ENCODE peak calls at places on chromosomes 7 and 10, in seven cellular contexts. One of them, this sample, is unnamed.

GRCh38 chr10:91296471-91296870 is 76.0 kb downstream of the PCGF5 start:
- DNase-seq in GM23338: peak; percentile 71
- DNase-seq in mammary epithelial cell: peak; percentile 43
- DNase-seq in mesendoderm: peak; percentile 80
- DNase-seq in H9: no peak
- DNase-seq in fibroblast of lung: peak; percentile 29
- DNase-seq in HCT116: peak; percentile 64
- DNase-seq in this sample: peak; percentile 18

GRCh38 chr7:18566829-18567228 is 71.3 kb downstream of the HDAC9 start:
- DNase-seq in GM23338: peak; percentile 8
- DNase-seq in mammary epithelial cell: peak; percentile 7
- DNase-seq in mesendoderm: no peak
- DNase-seq in H9: no peak
- DNase-seq in fibroblast of lung: no peak
- DNase-seq in HCT116: no peak
- DNase-seq in this sample: peak; percentile 96

GRCh38 chr7:73721237-73721848 is 1.9 kb upstream of the STX1A start:
- DNase-seq in GM23338: no peak
- DNase-seq in mammary epithelial cell: no peak
- DNase-seq in mesendoderm: no peak
- DNase-seq in H9: no peak
- DNase-seq in fibroblast of lung: no peak
- DNase-seq in HCT116: no peak
- DNase-seq in this sample: no peak

GRCh38 chr7:46291064-46291463 is 370.0 kb upstream of the IGFBP3 start:
- DNase-seq in GM23338: no peak
- DNase-seq in mammary epithelial cell: peak; percentile 96
- DNase-seq in mesendoderm: no peak
- DNase-seq in H9: no peak
- DNase-seq in fibroblast of lung: peak; percentile 75
- DNase-seq in HCT116: no peak
- DNase-seq in this sample: no peak

GRCh38 chr7:117816727-117817126 is 56.5 kb downstream of the CTTNBP2 start:
- DNase-seq in GM23338: no peak
- DNase-seq in mammary epithelial cell: no peak
- DNase-seq in mesendoderm: no peak
- DNase-seq in H9: no peak
- DNase-seq in fibroblast of lung: peak; percentile 37
- DNase-seq in HCT116: no peak
- DNase-seq in this sample: no peak

GRCh38 chr7:5553298-5553877 is 129.8 kb upstream of the TNRC18 start:
- DNase-seq in GM23338: no peak
- DNase-seq in mammary epithelial cell: no peak
- DNase-seq in mesendoderm: no peak
- DNase-seq in H9: no peak
- DNase-seq in fibroblast of lung: no peak
- DNase-seq in HCT116: no peak
- DNase-seq in this sample: no peak

GRCh38 chr7:111708072-111708471 is 145.8 kb upstream of the IMMP2L start:
- DNase-seq in GM23338: no peak
- DNase-seq in mammary epithelial cell: no peak
- DNase-seq in mesendoderm: peak; percentile 10
- DNase-seq in H9: no peak
- DNase-seq in fibroblast of lung: no peak
- DNase-seq in HCT116: no peak
- DNase-seq in this sample: no peak

GRCh38 chr7:17038783-17039170 is 157.0 kb upstream of the AGR3 start:
- DNase-seq in GM23338: no peak
- DNase-seq in mammary epithelial cell: no peak
- DNase-seq in mesendoderm: no peak
- DNase-seq in H9: no peak
- DNase-seq in fibroblast of lung: peak; percentile 15
- DNase-seq in HCT116: no peak
- DNase-seq in this sample: no peak

GRCh38 chr10:92544296-92544695 is 29.6 kb downstream of the IDE start:
- DNase-seq in GM23338: peak; percentile 33
- DNase-seq in mammary epithelial cell: peak; percentile 75
- DNase-seq in mesendoderm: peak; percentile 40
- DNase-seq in H9: no peak
- DNase-seq in fibroblast of lung: peak; percentile 71
- DNase-seq in HCT116: no peak
- DNase-seq in this sample: peak; percentile 9

GRCh38 chr10:132133449-132134291 is 53.1 kb upstream of the DPYSL4 start:
- DNase-seq in GM23338: no peak
- DNase-seq in mammary epithelial cell: no peak
- DNase-seq in mesendoderm: no peak
- DNase-seq in H9: no peak
- DNase-seq in fibroblast of lung: no peak
- DNase-seq in HCT116: no peak
- DNase-seq in this sample: no peak

GRCh38 chr7:155356323-155357105 is 58.8 kb downstream of the INSIG1 start:
- DNase-seq in GM23338: peak; percentile 76
- DNase-seq in mammary epithelial cell: peak; percentile 20
- DNase-seq in mesendoderm: peak; percentile 65
- DNase-seq in H9: peak; percentile 60
- DNase-seq in fibroblast of lung: no peak
- DNase-seq in HCT116: peak; percentile 31
- DNase-seq in this sample: no peak

GRCh38 chr10:28677889-28678686 is 767 bp downstream of the BAMBI start:
- DNase-seq in GM23338: peak; percentile 47
- DNase-seq in mammary epithelial cell: peak; percentile 61
- DNase-seq in mesendoderm: peak; percentile 48
- DNase-seq in H9: peak; percentile 42
- DNase-seq in fibroblast of lung: peak; percentile 46
- DNase-seq in HCT116: no peak
- DNase-seq in this sample: peak; percentile 50

GRCh38 chr10:119211625-119212441 is 4.5 kb downstream of the GRK5 start:
- DNase-seq in GM23338: no peak
- DNase-seq in mammary epithelial cell: no peak
- DNase-seq in mesendoderm: peak; percentile 57
- DNase-seq in H9: no peak
- DNase-seq in fibroblast of lung: peak; percentile 30
- DNase-seq in HCT116: no peak
- DNase-seq in this sample: no peak

GRCh38 chr7:5767066-5767465 is 14.4 kb downstream of the RNF216 start:
- DNase-seq in GM23338: no peak
- DNase-seq in mammary epithelial cell: no peak
- DNase-seq in mesendoderm: no peak
- DNase-seq in H9: no peak
- DNase-seq in fibroblast of lung: no peak
- DNase-seq in HCT116: no peak
- DNase-seq in this sample: no peak

GRCh38 chr10:14665865-14666857 is 108.5 kb downstream of the FAM107B start:
- DNase-seq in GM23338: no peak
- DNase-seq in mammary epithelial cell: no peak
- DNase-seq in mesendoderm: no peak
- DNase-seq in H9: no peak
- DNase-seq in fibroblast of lung: no peak
- DNase-seq in HCT116: no peak
- DNase-seq in this sample: no peak

GRCh38 chr10:70699659-70700174 is 27.4 kb downstream of the ADAMTS14 start:
- DNase-seq in GM23338: peak; percentile 43
- DNase-seq in mammary epithelial cell: no peak
- DNase-seq in mesendoderm: peak; percentile 53
- DNase-seq in H9: peak; percentile 57
- DNase-seq in fibroblast of lung: peak; percentile 11
- DNase-seq in HCT116: no peak
- DNase-seq in this sample: peak; percentile 11

GRCh38 chr10:93991596-93992284 is 2.0 kb upstream of the PLCE1 start:
- DNase-seq in GM23338: peak; percentile 49
- DNase-seq in mammary epithelial cell: peak; percentile 53
- DNase-seq in mesendoderm: peak; percentile 94
- DNase-seq in H9: peak; percentile 57
- DNase-seq in fibroblast of lung: peak; percentile 86
- DNase-seq in HCT116: peak; percentile 26
- DNase-seq in this sample: no peak

GRCh38 chr10:32530231-32530630 is 84.3 kb downstream of the CCDC7 start:
- DNase-seq in GM23338: no peak
- DNase-seq in mammary epithelial cell: no peak
- DNase-seq in mesendoderm: no peak
- DNase-seq in H9: no peak
- DNase-seq in fibroblast of lung: no peak
- DNase-seq in HCT116: no peak
- DNase-seq in this sample: no peak

GRCh38 chr10:69696073-69696731 is 66.2 kb downstream of the FAM241B start:
- DNase-seq in GM23338: peak; percentile 72
- DNase-seq in mammary epithelial cell: peak; percentile 87
- DNase-seq in mesendoderm: peak; percentile 93
- DNase-seq in H9: peak; percentile 67
- DNase-seq in fibroblast of lung: peak; percentile 91
- DNase-seq in HCT116: peak; percentile 69
- DNase-seq in this sample: no peak

GRCh38 chr7:71507665-71508064 is 375.7 kb downstream of the GALNT17 start:
- DNase-seq in GM23338: no peak
- DNase-seq in mammary epithelial cell: no peak
- DNase-seq in mesendoderm: peak; percentile 54
- DNase-seq in H9: no peak
- DNase-seq in fibroblast of lung: no peak
- DNase-seq in HCT116: no peak
- DNase-seq in this sample: no peak

GRCh38 chr7:90749774-90750173 is 153.7 kb downstream of the CDK14 start:
- DNase-seq in GM23338: peak; percentile 35
- DNase-seq in mammary epithelial cell: no peak
- DNase-seq in mesendoderm: peak; percentile 75
- DNase-seq in H9: no peak
- DNase-seq in fibroblast of lung: no peak
- DNase-seq in HCT116: no peak
- DNase-seq in this sample: peak; percentile 77

GRCh38 chr7:94591185-94591584 is 64.7 kb downstream of the SGCE start:
- DNase-seq in GM23338: no peak
- DNase-seq in mammary epithelial cell: no peak
- DNase-seq in mesendoderm: no peak
- DNase-seq in H9: no peak
- DNase-seq in fibroblast of lung: no peak
- DNase-seq in HCT116: no peak
- DNase-seq in this sample: no peak

GRCh38 chr10:113681533-113682470 is 2.1 kb downstream of the CASP7 start:
- DNase-seq in GM23338: no peak
- DNase-seq in mammary epithelial cell: no peak
- DNase-seq in mesendoderm: no peak
- DNase-seq in H9: no peak
- DNase-seq in fibroblast of lung: no peak
- DNase-seq in HCT116: no peak
- DNase-seq in this sample: no peak

GRCh38 chr10:25725917-25726716 is 207.9 kb upstream of the MYO3A start:
- DNase-seq in GM23338: peak; percentile 92
- DNase-seq in mammary epithelial cell: peak; percentile 32
- DNase-seq in mesendoderm: peak; percentile 85
- DNase-seq in H9: peak; percentile 60
- DNase-seq in fibroblast of lung: peak; percentile 46
- DNase-seq in HCT116: peak; percentile 35
- DNase-seq in this sample: peak; percentile 65

GRCh38 chr10:74171625-74172024 is 20.6 kb downstream of the ADK start:
- DNase-seq in GM23338: no peak
- DNase-seq in mammary epithelial cell: no peak
- DNase-seq in mesendoderm: no peak
- DNase-seq in H9: no peak
- DNase-seq in fibroblast of lung: no peak
- DNase-seq in HCT116: no peak
- DNase-seq in this sample: no peak

GRCh38 chr10:74165530-74165901 is 14.5 kb downstream of the ADK start:
- DNase-seq in GM23338: no peak
- DNase-seq in mammary epithelial cell: no peak
- DNase-seq in mesendoderm: no peak
- DNase-seq in H9: no peak
- DNase-seq in fibroblast of lung: peak; percentile 33
- DNase-seq in HCT116: no peak
- DNase-seq in this sample: no peak

GRCh38 chr10:74164641-74165529 is 13.9 kb downstream of the ADK start:
- DNase-seq in GM23338: no peak
- DNase-seq in mammary epithelial cell: no peak
- DNase-seq in mesendoderm: no peak
- DNase-seq in H9: no peak
- DNase-seq in fibroblast of lung: peak; percentile 33
- DNase-seq in HCT116: no peak
- DNase-seq in this sample: no peak

GRCh38 chr10:74163313-74164068 is 12.5 kb downstream of the ADK start:
- DNase-seq in GM23338: no peak
- DNase-seq in mammary epithelial cell: no peak
- DNase-seq in mesendoderm: no peak
- DNase-seq in H9: no peak
- DNase-seq in fibroblast of lung: no peak
- DNase-seq in HCT116: no peak
- DNase-seq in this sample: no peak

GRCh38 chr10:74167443-74167842 is 16.4 kb downstream of the ADK start:
- DNase-seq in GM23338: no peak
- DNase-seq in mammary epithelial cell: no peak
- DNase-seq in mesendoderm: no peak
- DNase-seq in H9: no peak
- DNase-seq in fibroblast of lung: no peak
- DNase-seq in HCT116: no peak
- DNase-seq in this sample: no peak
- H3K4me2 ChIP-seq in GM23338: no peak overlapping the region
- H3K4me2 ChIP-seq in mammary epithelial cell: no peak overlapping the region
- H3K4me2 ChIP-seq in mesendoderm: no peak overlapping the region
- H3K4me2 ChIP-seq in H9: no peak overlapping the region
- H3K4me2 ChIP-seq in fibroblast of lung: no peak overlapping the region
- H3K4me2 ChIP-seq in HCT116: no peak overlapping the region
- H3K4me2 ChIP-seq in this sample: peak overlapping the region; percentile 64

GRCh38 chr10:88082806-88083596 is 219.6 kb downstream of the PTEN start:
- DNase-seq in GM23338: no peak
- DNase-seq in mammary epithelial cell: peak; percentile 14
- DNase-seq in mesendoderm: no peak
- DNase-seq in H9: no peak
- DNase-seq in fibroblast of lung: no peak
- DNase-seq in HCT116: no peak
- DNase-seq in this sample: peak; percentile 84
- H3K4me2 ChIP-seq in GM23338: no peak overlapping the region
- H3K4me2 ChIP-seq in mammary epithelial cell: no peak overlapping the region
- H3K4me2 ChIP-seq in mesendoderm: no peak overlapping the region
- H3K4me2 ChIP-seq in H9: no peak overlapping the region
- H3K4me2 ChIP-seq in fibroblast of lung: no peak overlapping the region
- H3K4me2 ChIP-seq in HCT116: no peak overlapping the region
- H3K4me2 ChIP-seq in this sample: peak overlapping the region; percentile 79

GRCh38 chr7:114959931-114960330 is 38.0 kb downstream of the MDFIC start:
- DNase-seq in GM23338: no peak
- DNase-seq in mammary epithelial cell: no peak
- DNase-seq in mesendoderm: no peak
- DNase-seq in H9: no peak
- DNase-seq in fibroblast of lung: peak; percentile 58
- DNase-seq in HCT116: no peak
- DNase-seq in this sample: no peak
- H3K4me2 ChIP-seq in GM23338: no peak overlapping the region
- H3K4me2 ChIP-seq in mammary epithelial cell: no peak overlapping the region
- H3K4me2 ChIP-seq in mesendoderm: no peak overlapping the region
- H3K4me2 ChIP-seq in H9: no peak overlapping the region
- H3K4me2 ChIP-seq in fibroblast of lung: no peak overlapping the region
- H3K4me2 ChIP-seq in HCT116: no peak overlapping the region
- H3K4me2 ChIP-seq in this sample: no peak overlapping the region

DNA sequence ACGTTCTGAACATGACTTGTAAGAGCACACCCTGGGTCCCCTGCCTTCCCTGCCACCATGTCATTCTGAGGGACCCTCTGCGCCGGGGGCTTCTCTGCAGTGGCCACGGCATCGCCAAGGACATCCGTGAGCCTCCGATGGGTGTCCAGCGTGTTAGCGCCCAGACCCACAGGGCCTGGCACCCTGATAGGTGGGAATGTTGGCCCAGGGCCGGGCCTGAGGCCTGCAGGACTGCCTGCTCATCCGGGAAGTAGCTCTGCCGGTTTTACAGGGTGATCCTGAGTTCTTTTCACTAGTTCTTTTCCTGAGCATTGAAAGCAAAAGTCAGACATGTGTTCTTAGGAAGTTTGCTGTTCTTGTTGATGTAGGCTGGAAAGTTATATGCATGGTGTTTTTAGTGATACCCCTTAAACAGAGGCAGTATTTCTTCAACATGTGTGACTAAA is 54.5 kb downstream of the WDR37 start:
- DNase-seq in GM23338: no peak
- DNase-seq in mammary epithelial cell: no peak
- DNase-seq in mesendoderm: peak; percentile 16
- DNase-seq in H9: no peak
- DNase-seq in fibroblast of lung: no peak
- DNase-seq in HCT116: no peak
- DNase-seq in this sample: no peak
- H3K4me2 ChIP-seq in GM23338: no peak overlapping the region
- H3K4me2 ChIP-seq in mammary epithelial cell: peak overlapping the region; percentile 33
- H3K4me2 ChIP-seq in mesendoderm: no peak overlapping the region
- H3K4me2 ChIP-seq in H9: no peak overlapping the region
- H3K4me2 ChIP-seq in fibroblast of lung: no peak overlapping the region
- H3K4me2 ChIP-seq in HCT116: peak overlapping the region; percentile 66
- H3K4me2 ChIP-seq in this sample: no peak overlapping the region

This sample was measured in OCI-LY7.